ENCODE peak calls at places on chromosomes 6 and 20, in ten cellular contexts. One of them, this sample, is unnamed.

GRCh38 chr6:104404377-104404776 is 455.3 kb downstream of the HACE1 start:
- DNase-seq in fibroblast of mammary gland: peak
- DNase-seq in spleen: no peak
- DNase-seq in naive thymus-derived CD4-positive, alpha-beta T cell: no peak
- DNase-seq in NCI-H2081: no peak
- DNase-seq in Calu3: no peak
- DNase-seq in amniotic epithelial cell: no peak
- DNase-seq in uterus: no peak
- DNase-seq in NCI-H446: no peak
- DNase-seq in NCI-H1436 treated with DMSO at 0.1 percent for 48 hours: no peak
- DNase-seq in this sample: no peak

GRCh38 chr6:5752282-5752681 is 254.4 kb downstream of the NRN1 start:
- DNase-seq in fibroblast of mammary gland: peak
- DNase-seq in spleen: no peak
- DNase-seq in naive thymus-derived CD4-positive, alpha-beta T cell: no peak
- DNase-seq in NCI-H2081: no peak
- DNase-seq in Calu3: no peak
- DNase-seq in amniotic epithelial cell: peak
- DNase-seq in uterus: no peak
- DNase-seq in NCI-H446: no peak
- DNase-seq in NCI-H1436 treated with DMSO at 0.1 percent for 48 hours: peak
- DNase-seq in this sample: peak

GRCh38 chr6:33692760-33693158 is 18.7 kb downstream of the UQCC2 start:
- DNase-seq in fibroblast of mammary gland: peak
- DNase-seq in spleen: peak
- DNase-seq in naive thymus-derived CD4-positive, alpha-beta T cell: peak
- DNase-seq in NCI-H2081: no peak
- DNase-seq in Calu3: no peak
- DNase-seq in amniotic epithelial cell: no peak
- DNase-seq in uterus: no peak
- DNase-seq in NCI-H446: no peak
- DNase-seq in NCI-H1436 treated with DMSO at 0.1 percent for 48 hours: no peak
- DNase-seq in this sample: no peak

GRCh38 chr20:59640267-59640666 is 35.9 kb downstream of the PHACTR3 start:
- DNase-seq in fibroblast of mammary gland: no peak
- DNase-seq in spleen: no peak
- DNase-seq in naive thymus-derived CD4-positive, alpha-beta T cell: no peak
- DNase-seq in NCI-H2081: no peak
- DNase-seq in Calu3: no peak
- DNase-seq in amniotic epithelial cell: no peak
- DNase-seq in uterus: no peak
- DNase-seq in NCI-H446: no peak
- DNase-seq in NCI-H1436 treated with DMSO at 0.1 percent for 48 hours: no peak
- DNase-seq in this sample: no peak

GRCh38 chr6:7939864-7940228 is 29.3 kb upstream of the TXNDC5 start:
- DNase-seq in fibroblast of mammary gland: peak
- DNase-seq in spleen: no peak
- DNase-seq in naive thymus-derived CD4-positive, alpha-beta T cell: no peak
- DNase-seq in NCI-H2081: no peak
- DNase-seq in Calu3: no peak
- DNase-seq in amniotic epithelial cell: no peak
- DNase-seq in uterus: no peak
- DNase-seq in NCI-H446: no peak
- DNase-seq in NCI-H1436 treated with DMSO at 0.1 percent for 48 hours: no peak
- DNase-seq in this sample: no peak

GRCh38 chr20:50625986-50626677 is 65.2 kb downstream of the RIPOR3 start:
- DNase-seq in fibroblast of mammary gland: peak
- DNase-seq in spleen: no peak
- DNase-seq in naive thymus-derived CD4-positive, alpha-beta T cell: no peak
- DNase-seq in NCI-H2081: peak
- DNase-seq in Calu3: peak
- DNase-seq in amniotic epithelial cell: peak
- DNase-seq in uterus: peak
- DNase-seq in NCI-H446: no peak
- DNase-seq in NCI-H1436 treated with DMSO at 0.1 percent for 48 hours: peak
- DNase-seq in this sample: peak

GRCh38 chr6:130202782-130203181 is 20.0 kb downstream of the SAMD3 start:
- DNase-seq in fibroblast of mammary gland: no peak
- DNase-seq in spleen: no peak
- DNase-seq in naive thymus-derived CD4-positive, alpha-beta T cell: no peak
- DNase-seq in NCI-H2081: no peak
- DNase-seq in Calu3: no peak
- DNase-seq in amniotic epithelial cell: no peak
- DNase-seq in uterus: no peak
- DNase-seq in NCI-H446: no peak
- DNase-seq in NCI-H1436 treated with DMSO at 0.1 percent for 48 hours: no peak
- DNase-seq in this sample: no peak

GRCh38 chr6:79558099-79558498 is 20.9 kb upstream of the LCA5 start:
- DNase-seq in fibroblast of mammary gland: no peak
- DNase-seq in spleen: no peak
- DNase-seq in naive thymus-derived CD4-positive, alpha-beta T cell: no peak
- DNase-seq in NCI-H2081: no peak
- DNase-seq in Calu3: no peak
- DNase-seq in amniotic epithelial cell: no peak
- DNase-seq in uterus: no peak
- DNase-seq in NCI-H446: no peak
- DNase-seq in NCI-H1436 treated with DMSO at 0.1 percent for 48 hours: no peak
- DNase-seq in this sample: no peak

GRCh38 chr6:101392561-101393230 is 812 bp upstream of the GRIK2 start:
- DNase-seq in fibroblast of mammary gland: no peak
- DNase-seq in spleen: no peak
- DNase-seq in naive thymus-derived CD4-positive, alpha-beta T cell: no peak
- DNase-seq in NCI-H2081: no peak
- DNase-seq in Calu3: no peak
- DNase-seq in amniotic epithelial cell: no peak
- DNase-seq in uterus: no peak
- DNase-seq in NCI-H446: no peak
- DNase-seq in NCI-H1436 treated with DMSO at 0.1 percent for 48 hours: no peak
- DNase-seq in this sample: no peak

This sample was measured in NCI-H460.